ENCODE peak calls at places on chromosomes 11 and 22, in seven cellular contexts. A, N, X, Q, P, Y and I are unnamed samples.
A peak's percentile ranks its signal among the peaks of the same experiment; 100 is the strongest.

GRCh38 chr11:78048561-78048960 is 15.1 kb upstream of the THRSP start:
- DNase-seq in P (no peak), N (no peak), Y (no peak), X (no peak), Q (no peak), A (no peak), I (no peak)

GRCh38 chr22:31248138-31248745 is 36.1 kb downstream of the LIMK2 start:
- DNase-seq in A (peak; percentile 40), Q (peak; percentile 14), N (peak; percentile 22), P (peak; percentile 70), Y (peak; percentile 8), X (peak; percentile 94), I (no peak)

GRCh38 chr22:49632199-49633009 is 195.3 kb downstream of the BRD1 start:
- DNase-seq in P (peak; percentile 32), Q (peak; percentile 14), Y (peak; percentile 21), X (peak; percentile 80), A (no peak), N (no peak), I (no peak)

GRCh38 chr11:40130427-40130826 is 1329.0 kb downstream of the LRRC4C start:
- DNase-seq in A (no peak), P (no peak), N (no peak), Y (peak; percentile 58), Q (no peak), X (peak; percentile 47), I (no peak)

GRCh38 chr11:7673724-7674434 is 579 bp upstream of the CYB5R2 start:
- DNase-seq in Y (no peak), Q (no peak), N (no peak), X (peak; percentile 87), A (no peak), P (peak; percentile 69), I (no peak)

GRCh38 chr11:67381244-67381972 is 8.0 kb upstream of the CLCF1 start:
- DNase-seq in Y (no peak), A (no peak), P (no peak), Q (no peak), X (no peak), N (no peak), I (no peak)

GRCh38 chr11:125494601-125494986 is 1.5 kb downstream of the FEZ1 start:
- DNase-seq in X (no peak), A (no peak), Y (no peak), P (no peak), N (no peak), Q (no peak), I (no peak)

GRCh38 chr11:86201371-86201770 is 43.2 kb upstream of the EED start:
- DNase-seq in A (no peak), Y (no peak), P (no peak), Q (no peak), N (no peak), X (no peak), I (no peak)

GRCh38 chr11:1636291-1636950 is 6.8 kb downstream of the KRTAP5-5 start:
- DNase-seq in P (no peak), N (no peak), A (no peak), Y (no peak), Q (no peak), X (no peak), I (no peak)

GRCh38 chr22:47610766-47611165 is 848.3 kb downstream of the TBC1D22A start:
- DNase-seq in A (no peak), N (no peak), Q (no peak), Y (no peak), X (no peak), P (no peak), I (no peak)

GRCh38 chr22:22882033-22882717 is 5.4 kb upstream of the IGLL5 start:
- DNase-seq in X (peak; percentile 61), P (peak; percentile 17), Q (no peak), N (no peak), Y (no peak), A (no peak), I (no peak)

GRCh38 chr11:11521306-11522002 is 100.4 kb downstream of the GALNT18 start:
- DNase-seq in P (no peak), Y (no peak), Q (no peak), X (no peak), A (no peak), N (no peak), I (no peak)

GRCh38 chr22:41650229-41650628 is 29.1 kb downstream of the XRCC6 start:
- DNase-seq in X (no peak), A (no peak), Q (no peak), Y (no peak), N (no peak), P (no peak), I (no peak)

GRCh38 chr22:38317237-38317994 is at the start of gene CSNK1E:
- DNase-seq in P (peak; percentile 68), Y (no peak), N (peak; percentile 22), X (peak; percentile 79), Q (no peak), A (peak; percentile 70), I (no peak)

GRCh38 chr11:130211781-130212401 is 52.3 kb downstream of the ST14 start:
- DNase-seq in X (peak; percentile 20), A (no peak), N (no peak), Y (no peak), Q (no peak), P (no peak), I (no peak)

GRCh38 chr11:101458161-101458560 is 125.6 kb downstream of the TRPC6 start:
- DNase-seq in Q (no peak), N (no peak), Y (no peak), X (no peak), A (no peak), P (no peak), I (no peak)

GRCh38 chr22:43945632-43946390 is 9.4 kb upstream of the SAMM50 start:
- DNase-seq in P (peak; percentile 70), Q (no peak), A (peak; percentile 49), Y (peak; percentile 60), N (no peak), X (peak; percentile 71), I (no peak)

GRCh38 chr22:24525416-24526037 is 29.4 kb downstream of the GUCD1 start:
- DNase-seq in N (peak; percentile 54), P (peak; percentile 92), Y (peak; percentile 49), Q (no peak), A (peak; percentile 63), X (peak; percentile 85), I (no peak)

GRCh38 chr11:8354622-8355417 is 91.1 kb upstream of the LMO1 start:
- DNase-seq in A (no peak), Y (no peak), X (no peak), P (peak; percentile 56), Q (no peak), N (no peak), I (no peak)

GRCh38 chr22:46083383-46084350 is 66.7 kb upstream of the PPARA start:
- DNase-seq in P (peak; percentile 53), Y (no peak), Q (no peak), A (no peak), N (no peak), X (no peak), I (no peak)

GRCh38 chr11:128669491-128669890 is 24.4 kb upstream of the FLI1 start:
- DNase-seq in N (no peak), Q (no peak), X (no peak), A (no peak), Y (peak; percentile 52), P (no peak), I (no peak)

GRCh38 chr11:126474888-126475626 is 119.6 kb downstream of the ST3GAL4 start:
- DNase-seq in P (no peak), Q (no peak), A (no peak), X (no peak), N (no peak), Y (no peak), I (no peak)

GRCh38 chr22:38284042-38284402 is 11.2 kb upstream of the TMEM184B start:
- DNase-seq in N (no peak), Y (no peak), A (no peak), Q (no peak), P (no peak), X (no peak), I (no peak)

GRCh38 chr11:18011633-18012313 is 1.1 kb downstream of the SERGEF start:
- DNase-seq in N (no peak), P (no peak), Q (no peak), A (no peak), X (no peak), Y (no peak), I (no peak)

GRCh38 chr11:21969841-21970240 is 223.0 kb upstream of the ANO5 start:
- DNase-seq in P (no peak), X (no peak), A (no peak), Q (no peak), N (no peak), Y (no peak), I (no peak)

GRCh38 chr22:32561163-32561562 is 86.6 kb downstream of the FBXO7 start:
- DNase-seq in X (no peak), P (no peak), A (no peak), Q (no peak), N (no peak), Y (no peak), I (no peak)

GRCh38 chr11:11701070-11701469 is 79.3 kb upstream of the GALNT18 start:
- DNase-seq in A (no peak), Y (peak; percentile 52), N (no peak), X (no peak), Q (no peak), P (no peak), I (no peak)

GRCh38 chr11:32752001-32752400 is 42.5 kb downstream of the CCDC73 start:
- DNase-seq in Y (no peak), A (no peak), Q (no peak), N (no peak), P (no peak), X (no peak), I (no peak)

GRCh38 chr11:48017105-48017874 is 36.9 kb downstream of the PTPRJ start:
- DNase-seq in P (no peak), N (no peak), A (peak; percentile 34), X (no peak), Q (no peak), Y (no peak), I (no peak)

GRCh38 chr22:35437038-35437437 is 37.1 kb downstream of the MCM5 start:
- DNase-seq in A (no peak), Q (no peak), Y (no peak), X (peak; percentile 79), N (no peak), P (no peak), I (no peak)

GRCh38 chr22:47030881-47031627 is 268.6 kb downstream of the TBC1D22A start:
- DNase-seq in X (no peak), Q (no peak), Y (peak; percentile 90), N (no peak), P (no peak), A (no peak), I (no peak)

GRCh38 chr22:31083923-31084810 is 3.0 kb downstream of the SMTN start:
- DNase-seq in P (no peak), Y (no peak), X (no peak), N (no peak), A (no peak), Q (no peak), I (no peak)

GRCh38 chr11:104908186-104908531 is 9.9 kb upstream of the CASP12 start:
- DNase-seq in P (no peak), Q (no peak), A (no peak), X (no peak), N (no peak), Y (no peak), I (no peak)

GRCh38 chr11:126384053-126384335 is 28.5 kb downstream of the ST3GAL4 start:
- DNase-seq in N (no peak), Q (no peak), Y (no peak), A (no peak), P (no peak), X (no peak), I (no peak)

GRCh38 chr11:5992604-5993251 is 5.9 kb upstream of the OR52L1 start:
- DNase-seq in A (no peak), X (no peak), Q (no peak), P (peak; percentile 25), Y (peak; percentile 21), N (no peak), I (no peak)

GRCh38 chr11:58301576-58301975 is 33.5 kb upstream of the OR10W1 start:
- DNase-seq in A (no peak), Y (no peak), X (no peak), P (no peak), Q (no peak), N (no peak), I (no peak)

GRCh38 chr11:9315078-9315688 is 790 bp upstream of the TMEM41B start:
- DNase-seq in A (no peak), Y (no peak), Q (no peak), P (no peak), N (no peak), X (no peak), I (no peak)

GRCh38 chr11:113593698-113594308 is 112.3 kb downstream of the TMPRSS5 start:
- DNase-seq in P (no peak), X (no peak), Q (no peak), Y (peak; percentile 83), A (no peak), N (no peak), I (no peak)